ENCODE peak calls at places on chromosome 6, in six cellular contexts. H, Z, Q, C, W and E are unnamed samples.
A peak's percentile ranks its signal among the peaks of the same experiment; 100 is the strongest.

GRCh38 chr6:76634695-76635094 is 562.2 kb upstream of the IMPG1 start:
- DNase-seq in H (no peak), Z (no peak), Q (no peak), C (no peak), W (no peak), E (no peak)

GRCh38 chr6:14671261-14671681 is 553.7 kb downstream of the CD83 start:
- DNase-seq in H (no peak), Z (peak; percentile 37), Q (peak; percentile 90), C (no peak), W (no peak), E (no peak)

GRCh38 chr6:132084811-132085509 is 133.8 kb upstream of the CCN2 start:
- DNase-seq in H (no peak), Z (peak; percentile 18), Q (no peak), C (no peak), W (peak; percentile 10), E (no peak)

GRCh38 chr6:121520337-121521163 is 85.1 kb downstream of the GJA1 start:
- DNase-seq in H (no peak), Z (no peak), Q (no peak), C (no peak), W (no peak), E (no peak)

GRCh38 chr6:142918339-142919042 is 26.5 kb downstream of the HIVEP2 start:
- DNase-seq in H (no peak), Z (no peak), Q (no peak), C (no peak), W (no peak), E (no peak)

GRCh38 chr6:113742342-113742741 is 114.8 kb upstream of the MARCKS start:
- DNase-seq in H (no peak), Z (no peak), Q (no peak), C (no peak), W (no peak), E (no peak)

GRCh38 chr6:51571168-51571567 is 516.2 kb downstream of the PKHD1 start:
- DNase-seq in H (no peak), Z (no peak), Q (no peak), C (no peak), W (no peak), E (no peak)

GRCh38 chr6:82217014-82217621 is 30.4 kb downstream of the IBTK start:
- DNase-seq in H (no peak), Z (no peak), Q (no peak), C (no peak), W (no peak), E (no peak)

GRCh38 chr6:47242483-47243386 is 67.0 kb downstream of the TNFRSF21 start:
- DNase-seq in H (peak; percentile 74), Z (peak; percentile 81), Q (peak; percentile 87), C (no peak), W (peak; percentile 92), E (no peak)

GRCh38 chr6:50657513-50657912 is 55.8 kb upstream of the TFAP2D start:
- DNase-seq in H (no peak), Z (no peak), Q (no peak), C (no peak), W (no peak), E (no peak)

GRCh38 chr6:157459327-157459726 is 78.3 kb downstream of the ZDHHC14 start:
- DNase-seq in H (no peak), Z (no peak), Q (no peak), C (peak; percentile 22), W (no peak), E (no peak)

GRCh38 chr6:27318973-27319372 is 6.9 kb upstream of the POM121L2 start:
- DNase-seq in H (no peak), Z (no peak), Q (no peak), C (no peak), W (no peak), E (no peak)

GRCh38 chr6:154510144-154510905 is at the start of gene CNKSR3:
- DNase-seq in H (peak; percentile 94), Z (peak; percentile 14), Q (peak; percentile 94), C (peak; percentile 87), W (peak; percentile 97), E (peak; percentile 79)

GRCh38 chr6:132341646-132342045 is 59.6 kb downstream of the MOXD1 start:
- DNase-seq in H (no peak), Z (no peak), Q (no peak), C (no peak), W (no peak), E (no peak)

GRCh38 chr6:34912715-34913464 is 23.8 kb downstream of the ANKS1A start:
- DNase-seq in H (no peak), Z (peak; percentile 48), Q (no peak), C (no peak), W (no peak), E (no peak)

GRCh38 chr6:27687154-27688013 is 214.5 kb upstream of the ZNF184 start:
- DNase-seq in H (peak; percentile 68), Z (no peak), Q (peak; percentile 82), C (peak; percentile 95), W (peak; percentile 93), E (no peak)

GRCh38 chr6:144151010-144151727 is 852 bp downstream of the STX11 start:
- DNase-seq in H (no peak), Z (no peak), Q (no peak), C (no peak), W (peak; percentile 28), E (no peak)

GRCh38 chr6:52610745-52611355 is 34.0 kb upstream of the TRAM2 start:
- DNase-seq in H (no peak), Z (peak; percentile 31), Q (no peak), C (no peak), W (peak; percentile 49), E (no peak)

GRCh38 chr6:90284236-90284744 is 12.4 kb downstream of the BACH2 start:
- DNase-seq in H (no peak), Z (peak; percentile 73), Q (no peak), C (no peak), W (peak; percentile 74), E (no peak)

GRCh38 chr6:117449549-117450439 is 24.1 kb upstream of the ROS1 start:
- DNase-seq in H (no peak), Z (no peak), Q (peak; percentile 31), C (peak; percentile 56), W (peak; percentile 80), E (peak; percentile 50)

GRCh38 chr6:154650351-154650750 is 82.9 kb upstream of the SCAF8 start:
- DNase-seq in H (no peak), Z (no peak), Q (no peak), C (no peak), W (no peak), E (no peak)

GRCh38 chr6:134640975-134641429 is 308.9 kb downstream of the ALDH8A1 start:
- DNase-seq in H (peak; percentile 66), Z (peak; percentile 52), Q (peak; percentile 82), C (peak; percentile 74), W (peak; percentile 83), E (peak; percentile 37)

GRCh38 chr6:135191508-135192255 is 10.6 kb downstream of the MYB start:
- DNase-seq in H (no peak), Z (no peak), Q (no peak), C (no peak), W (no peak), E (no peak)

GRCh38 chr6:131795366-131795765 is 12.5 kb upstream of the ENPP1 start:
- DNase-seq in H (no peak), Z (no peak), Q (no peak), C (no peak), W (no peak), E (no peak)

GRCh38 chr6:108435391-108435790 is 125.3 kb upstream of the FOXO3 start:
- DNase-seq in H (no peak), Z (no peak), Q (no peak), C (no peak), W (no peak), E (no peak)

GRCh38 chr6:56988145-56988544 is 33.2 kb downstream of the BEND6 start:
- DNase-seq in H (no peak), Z (no peak), Q (no peak), C (no peak), W (no peak), E (no peak)

GRCh38 chr6:161249327-161249726 is 24.5 kb downstream of the AGPAT4 start:
- DNase-seq in H (no peak), Z (no peak), Q (no peak), C (no peak), W (no peak), E (no peak)

GRCh38 chr6:2918936-2919335 is 15.8 kb upstream of the SERPINB9 start:
- DNase-seq in H (no peak), Z (no peak), Q (no peak), C (peak; percentile 20), W (no peak), E (no peak)

GRCh38 chr6:129432738-129433137 is 277.2 kb downstream of the ARHGAP18 start:
- DNase-seq in H (no peak), Z (no peak), Q (no peak), C (no peak), W (no peak), E (no peak)

GRCh38 chr6:12572884-12573824 is 143.4 kb upstream of the PHACTR1 start:
- DNase-seq in H (no peak), Z (no peak), Q (no peak), C (no peak), W (peak; percentile 48), E (peak; percentile 31)

GRCh38 chr6:40477246-40478126 is 109.7 kb downstream of the LRFN2 start:
- DNase-seq in H (no peak), Z (no peak), Q (no peak), C (no peak), W (peak; percentile 48), E (peak; percentile 13)

GRCh38 chr6:72418495-72418894 is 203.4 kb upstream of the KCNQ5 start:
- DNase-seq in H (no peak), Z (peak; percentile 8), Q (no peak), C (no peak), W (peak; percentile 42), E (no peak)

GRCh38 chr6:43304361-43304760 is 4.3 kb downstream of the CRIP3 start:
- DNase-seq in H (no peak), Z (no peak), Q (no peak), C (no peak), W (no peak), E (no peak)
- H3K27ac ChIP-seq in H (no peak overlapping the region), Z (no peak overlapping the region), Q (no peak overlapping the region), C (no peak overlapping the region), W (no peak overlapping the region), E (no peak overlapping the region)

GRCh38 chr6:10850728-10851127 is 12.4 kb upstream of the MAK start:
- DNase-seq in H (no peak), Z (peak; percentile 18), Q (no peak), C (no peak), W (no peak), E (no peak)
- H3K27ac ChIP-seq in H (no peak overlapping the region), Z (no peak overlapping the region), Q (no peak overlapping the region), C (no peak overlapping the region), W (no peak overlapping the region), E (no peak overlapping the region)

GRCh38 chr6:30814137-30815084 is 69.9 kb upstream of the DDR1 start:
- DNase-seq in H (no peak), Z (peak; percentile 48), Q (no peak), C (no peak), W (peak; percentile 60), E (no peak)
- H3K27ac ChIP-seq in H (no peak overlapping the region), Z (peak overlapping the region; percentile 100), Q (no peak overlapping the region), C (no peak overlapping the region), W (peak overlapping the region; percentile 94), E (no peak overlapping the region)

DNA sequence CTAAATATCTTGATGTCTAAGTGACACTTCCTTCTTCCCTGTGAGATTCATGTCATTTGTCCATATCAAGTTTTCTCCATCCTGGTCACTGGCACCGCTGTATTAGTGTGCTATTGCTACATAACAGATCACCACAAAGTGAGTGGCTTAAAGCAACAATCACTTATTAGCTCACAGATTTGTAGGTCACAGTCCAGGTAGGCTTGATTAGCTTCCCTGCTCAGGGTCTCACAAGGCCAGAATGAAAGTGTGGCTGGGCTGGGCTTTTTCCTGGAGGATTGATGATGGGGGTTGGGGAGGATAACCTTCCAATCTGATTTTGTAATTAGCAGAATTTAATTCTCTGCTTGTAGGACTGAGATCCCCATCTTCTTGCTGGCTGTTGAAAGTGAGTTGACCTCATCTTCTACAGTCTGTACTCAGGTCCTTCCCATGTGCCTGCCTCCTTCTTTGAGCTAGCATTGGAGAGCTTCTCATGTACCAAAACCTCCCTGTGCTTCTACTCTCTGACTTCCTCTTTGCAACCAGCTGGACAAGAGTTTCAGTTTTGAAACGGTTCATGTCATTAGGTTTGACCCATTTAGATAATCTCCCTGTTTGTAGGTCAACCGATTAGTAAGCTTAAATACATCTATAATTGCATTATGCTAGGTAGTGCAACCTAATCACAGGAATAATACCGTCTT is 152.4 kb upstream of the MAN1A1 start:
- DNase-seq in H (no peak), Z (no peak), Q (no peak), C (no peak), W (no peak), E (no peak)
- H3K27ac ChIP-seq in H (no peak overlapping the region), Z (no peak overlapping the region), Q (no peak overlapping the region), C (no peak overlapping the region), W (no peak overlapping the region), E (no peak overlapping the region)